ENCODE peak calls at places on chromosomes 6 and 20, in six cellular contexts. One of them, this sample, is unnamed.

GRCh38 chr6:111027219-111027618 is 45.4 kb downstream of the RPF2 start:
- DNase-seq in IMR-90: no peak
- DNase-seq in trophoblast cell: no peak
- DNase-seq in H9: no peak
- DNase-seq in H1: no peak
- DNase-seq in mesenchymal stem cell: no peak
- DNase-seq in this sample: no peak

GRCh38 chr6:134517145-134517658 is 199.3 kb upstream of the SGK1 start:
- DNase-seq in trophoblast cell: no peak
- DNase-seq in mesenchymal stem cell: peak; percentile 94
- DNase-seq in IMR-90: peak; percentile 79
- DNase-seq in H1: no peak
- DNase-seq in H9: peak; percentile 59
- DNase-seq in this sample: no peak

GRCh38 chr6:41097467-41098090 is 24.8 kb downstream of the NFYA start:
- DNase-seq in IMR-90: peak; percentile 69
- DNase-seq in trophoblast cell: no peak
- DNase-seq in mesenchymal stem cell: no peak
- DNase-seq in H1: no peak
- DNase-seq in H9: no peak
- DNase-seq in this sample: no peak

GRCh38 chr20:50335866-50336265 is 145.2 kb downstream of the CEBPB start:
- DNase-seq in H1: no peak
- DNase-seq in mesenchymal stem cell: no peak
- DNase-seq in H9: no peak
- DNase-seq in trophoblast cell: no peak
- DNase-seq in IMR-90: no peak
- DNase-seq in this sample: no peak

GRCh38 chr6:122580731-122581130 is 29.5 kb upstream of the PKIB start:
- DNase-seq in H9: no peak
- DNase-seq in mesenchymal stem cell: peak; percentile 43
- DNase-seq in H1: no peak
- DNase-seq in trophoblast cell: no peak
- DNase-seq in IMR-90: no peak
- DNase-seq in this sample: no peak

GRCh38 chr6:143200035-143200770 is 139.5 kb downstream of the AIG1 start:
- DNase-seq in H1: no peak
- DNase-seq in trophoblast cell: no peak
- DNase-seq in IMR-90: no peak
- DNase-seq in H9: no peak
- DNase-seq in mesenchymal stem cell: no peak
- DNase-seq in this sample: no peak

GRCh38 chr20:5608104-5608447 is 142.1 kb upstream of the SHLD1 start:
- DNase-seq in IMR-90: no peak
- DNase-seq in H1: no peak
- DNase-seq in trophoblast cell: no peak
- DNase-seq in mesenchymal stem cell: no peak
- DNase-seq in H9: no peak
- DNase-seq in this sample: no peak

GRCh38 chr20:49705358-49705757 is 8.3 kb downstream of the B4GALT5 start:
- DNase-seq in mesenchymal stem cell: no peak
- DNase-seq in IMR-90: no peak
- DNase-seq in H1: no peak
- DNase-seq in H9: no peak
- DNase-seq in trophoblast cell: no peak
- DNase-seq in this sample: no peak

GRCh38 chr6:14200047-14200446 is 82.5 kb downstream of the CD83 start:
- DNase-seq in IMR-90: peak; percentile 54
- DNase-seq in H1: no peak
- DNase-seq in H9: no peak
- DNase-seq in mesenchymal stem cell: no peak
- DNase-seq in trophoblast cell: no peak
- DNase-seq in this sample: no peak

DNA sequence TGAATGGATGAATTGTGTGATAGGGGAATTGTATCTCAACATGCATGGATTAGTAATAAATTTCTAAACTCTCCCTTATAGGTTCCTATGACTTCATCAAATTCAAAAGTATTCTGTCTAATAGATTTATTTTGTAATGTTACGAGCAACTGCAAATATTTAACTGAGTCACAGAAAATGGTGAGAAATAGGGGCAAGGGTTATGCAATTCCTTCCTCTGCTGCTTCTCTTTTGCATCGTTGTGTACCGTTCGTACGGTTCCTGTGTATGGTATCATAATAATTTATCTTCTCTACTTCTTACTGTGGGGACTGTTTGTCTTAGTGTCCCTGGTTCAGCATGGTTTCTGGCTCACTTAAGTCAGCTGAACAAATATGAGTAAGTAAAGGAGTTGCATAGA is 44.8 kb downstream of the SMOC2 start:
- DNase-seq in trophoblast cell: no peak
- DNase-seq in IMR-90: no peak
- DNase-seq in H9: no peak
- DNase-seq in mesenchymal stem cell: no peak
- DNase-seq in H1: no peak
- DNase-seq in this sample: no peak
- H4K91ac ChIP-seq in trophoblast cell: no peak overlapping the region
- H4K91ac ChIP-seq in IMR-90: no peak overlapping the region
- H4K91ac ChIP-seq in H9: no peak overlapping the region
- H4K91ac ChIP-seq in mesenchymal stem cell: no peak overlapping the region
- H4K91ac ChIP-seq in H1: no peak overlapping the region
- H4K91ac ChIP-seq in this sample: no peak overlapping the region

GRCh38 chr6:158631678-158632537 is 12.6 kb downstream of the DYNLT1 start:
- DNase-seq in trophoblast cell: no peak
- DNase-seq in mesenchymal stem cell: peak; percentile 85
- DNase-seq in H9: no peak
- DNase-seq in IMR-90: peak; percentile 97
- DNase-seq in H1: no peak
- DNase-seq in this sample: no peak
- H2BK120ac ChIP-seq in trophoblast cell: no peak overlapping the region
- H2BK120ac ChIP-seq in mesenchymal stem cell: no peak overlapping the region
- H2BK120ac ChIP-seq in H9: no peak overlapping the region
- H2BK120ac ChIP-seq in IMR-90: peak overlapping the region; percentile 64
- H2BK120ac ChIP-seq in H1: no peak overlapping the region
- H2BK120ac ChIP-seq in this sample: no peak overlapping the region

GRCh38 chr6:130615816-130616215 is 211.4 kb upstream of the SMLR1 start:
- DNase-seq in H9: no peak
- DNase-seq in IMR-90: no peak
- DNase-seq in mesenchymal stem cell: no peak
- DNase-seq in H1: no peak
- DNase-seq in trophoblast cell: no peak
- DNase-seq in this sample: no peak
- H2AFZ ChIP-seq in H9: no peak overlapping the region
- H2AFZ ChIP-seq in IMR-90: no peak overlapping the region
- H2AFZ ChIP-seq in mesenchymal stem cell: no peak overlapping the region
- H2AFZ ChIP-seq in H1: peak overlapping the region; percentile 94
- H2AFZ ChIP-seq in trophoblast cell: no peak overlapping the region
- H2AFZ ChIP-seq in this sample: peak overlapping the region; percentile 17

GRCh38 chr6:79673947-79674346 is 42.8 kb downstream of the SH3BGRL2 start:
- DNase-seq in trophoblast cell: no peak
- DNase-seq in mesenchymal stem cell: no peak
- DNase-seq in H1: no peak
- DNase-seq in H9: no peak
- DNase-seq in IMR-90: no peak
- DNase-seq in this sample: no peak
- H4K91ac ChIP-seq in trophoblast cell: no peak overlapping the region
- H4K91ac ChIP-seq in mesenchymal stem cell: no peak overlapping the region
- H4K91ac ChIP-seq in H1: no peak overlapping the region
- H4K91ac ChIP-seq in H9: no peak overlapping the region
- H4K91ac ChIP-seq in IMR-90: no peak overlapping the region
- H4K91ac ChIP-seq in this sample: no peak overlapping the region

DNA sequence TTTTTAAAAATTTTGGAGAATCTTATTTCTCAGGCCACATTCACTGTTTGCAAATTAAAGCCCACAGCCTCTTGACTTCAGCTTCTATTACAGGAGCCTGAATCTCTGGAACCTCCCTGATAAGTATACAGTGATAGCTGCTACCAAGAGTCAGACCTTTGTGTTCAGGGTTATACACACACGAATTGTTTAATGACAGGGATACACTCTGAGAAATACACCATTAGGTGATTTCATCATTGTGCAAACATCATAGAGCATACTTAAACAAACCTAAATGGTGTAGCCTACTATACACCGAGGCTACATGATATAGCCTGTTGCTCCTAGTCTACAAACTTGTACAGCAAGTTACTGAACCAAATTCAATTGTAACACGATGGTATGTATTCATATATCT is 473.9 kb downstream of the PKHD1 start:
- DNase-seq in IMR-90: no peak
- DNase-seq in mesenchymal stem cell: no peak
- DNase-seq in H9: no peak
- DNase-seq in trophoblast cell: no peak
- DNase-seq in H1: no peak
- DNase-seq in this sample: no peak
- H2BK120ac ChIP-seq in IMR-90: no peak overlapping the region
- H2BK120ac ChIP-seq in mesenchymal stem cell: no peak overlapping the region
- H2BK120ac ChIP-seq in H9: no peak overlapping the region
- H2BK120ac ChIP-seq in trophoblast cell: no peak overlapping the region
- H2BK120ac ChIP-seq in H1: no peak overlapping the region
- H2BK120ac ChIP-seq in this sample: no peak overlapping the region

GRCh38 chr6:63690210-63690609 is 54.6 kb downstream of the PHF3 start:
- DNase-seq in mesenchymal stem cell: no peak
- DNase-seq in IMR-90: no peak
- DNase-seq in trophoblast cell: no peak
- DNase-seq in H9: no peak
- DNase-seq in H1: no peak
- DNase-seq in this sample: no peak

GRCh38 chr6:63685453-63686379 is 50.1 kb downstream of the PHF3 start:
- DNase-seq in H9: no peak
- DNase-seq in H1: no peak
- DNase-seq in mesenchymal stem cell: no peak
- DNase-seq in IMR-90: no peak
- DNase-seq in trophoblast cell: no peak
- DNase-seq in this sample: no peak

GRCh38 chr6:63689421-63689820 is 53.8 kb downstream of the PHF3 start:
- DNase-seq in H9: no peak
- DNase-seq in mesenchymal stem cell: peak; percentile 2
- DNase-seq in H1: no peak
- DNase-seq in trophoblast cell: no peak
- DNase-seq in IMR-90: no peak
- DNase-seq in this sample: no peak
- H2AFZ ChIP-seq in H9: no peak overlapping the region
- H2AFZ ChIP-seq in mesenchymal stem cell: no peak overlapping the region
- H2AFZ ChIP-seq in H1: no peak overlapping the region
- H2AFZ ChIP-seq in trophoblast cell: no peak overlapping the region
- H2AFZ ChIP-seq in IMR-90: no peak overlapping the region
- H2AFZ ChIP-seq in this sample: no peak overlapping the region

DNA sequence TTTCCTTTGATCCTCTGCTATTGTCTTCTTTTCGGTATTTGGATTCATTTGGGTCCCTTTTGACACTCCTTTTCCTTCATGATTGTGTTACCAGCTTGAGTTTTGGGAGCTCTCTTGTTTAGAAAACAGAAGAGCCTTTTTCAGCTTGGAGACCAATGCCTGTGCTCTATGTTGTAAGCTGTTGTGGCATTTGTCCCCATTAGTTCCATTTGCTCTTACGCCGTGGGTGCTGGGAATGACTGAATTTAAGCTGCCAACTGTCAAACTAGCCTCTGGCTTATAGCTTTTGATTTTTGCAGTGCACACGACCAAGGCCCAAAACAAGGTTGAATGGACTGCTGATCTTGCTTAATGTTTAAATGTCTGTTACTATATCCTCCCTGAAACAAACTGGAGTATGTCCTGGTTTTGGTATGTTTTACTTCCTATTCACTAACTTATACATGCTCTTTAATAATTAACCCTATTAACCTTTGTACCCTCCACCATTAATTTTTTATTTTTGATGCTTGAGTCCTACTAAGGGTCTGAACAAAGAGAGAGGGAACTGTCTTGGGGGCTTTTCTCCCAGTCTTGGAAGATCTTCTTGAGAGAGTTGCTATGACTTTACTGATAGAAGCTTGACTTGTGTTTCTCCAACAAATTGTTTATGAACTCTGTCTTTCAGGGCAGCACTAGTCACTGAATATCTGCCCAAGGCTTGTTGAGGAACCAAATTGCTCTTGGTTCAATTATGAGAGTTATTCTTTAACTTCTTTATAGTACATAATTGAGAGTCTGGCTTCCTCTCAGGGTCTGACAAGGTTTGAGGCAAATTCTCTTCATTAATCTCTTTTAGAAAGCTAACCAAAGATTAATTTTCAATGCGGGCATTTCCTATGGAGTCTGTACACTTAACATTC is 100.3 kb upstream of the SIRPG start:
- DNase-seq in IMR-90: no peak
- DNase-seq in trophoblast cell: no peak
- DNase-seq in H9: no peak
- DNase-seq in H1: no peak
- DNase-seq in mesenchymal stem cell: no peak
- DNase-seq in this sample: no peak
- H4K91ac ChIP-seq in IMR-90: no peak overlapping the region
- H4K91ac ChIP-seq in trophoblast cell: no peak overlapping the region
- H4K91ac ChIP-seq in H9: no peak overlapping the region
- H4K91ac ChIP-seq in H1: no peak overlapping the region
- H4K91ac ChIP-seq in mesenchymal stem cell: no peak overlapping the region
- H4K91ac ChIP-seq in this sample: no peak overlapping the region

GRCh38 chr6:36071714-36072113 is 44.1 kb downstream of the MAPK14 start:
- DNase-seq in H9: no peak
- DNase-seq in mesenchymal stem cell: no peak
- DNase-seq in trophoblast cell: no peak
- DNase-seq in H1: no peak
- DNase-seq in IMR-90: no peak
- DNase-seq in this sample: no peak
- H2BK120ac ChIP-seq in H9: no peak overlapping the region
- H2BK120ac ChIP-seq in mesenchymal stem cell: no peak overlapping the region
- H2BK120ac ChIP-seq in trophoblast cell: no peak overlapping the region
- H2BK120ac ChIP-seq in H1: no peak overlapping the region
- H2BK120ac ChIP-seq in IMR-90: no peak overlapping the region
- H2BK120ac ChIP-seq in this sample: no peak overlapping the region

This sample was measured in neuronal stem cell.